ENCODE peak calls at places on chromosome 18, in seven cellular contexts. One of them, this sample, is unnamed.

GRCh38 chr18:47748093-47748796 is 182.2 kb downstream of the SMAD2 start:
- DNase-seq in K562: no peak
- DNase-seq in SK-N-SH: no peak
- DNase-seq in H1: no peak
- DNase-seq in GM12878: no peak
- DNase-seq in GM12892: no peak
- DNase-seq in HepG2: no peak
- DNase-seq in this sample: no peak

GRCh38 chr18:5975111-5975622 is 79.8 kb upstream of the TMEM200C start:
- DNase-seq in K562: no peak
- DNase-seq in SK-N-SH: no peak
- DNase-seq in H1: no peak
- DNase-seq in GM12878: peak
- DNase-seq in GM12892: no peak
- DNase-seq in HepG2: no peak
- DNase-seq in this sample: peak

GRCh38 chr18:36281941-36282340 is 15.6 kb upstream of the FHOD3 start:
- DNase-seq in K562: no peak
- DNase-seq in SK-N-SH: no peak
- DNase-seq in H1: no peak
- DNase-seq in GM12878: no peak
- DNase-seq in GM12892: no peak
- DNase-seq in HepG2: no peak
- DNase-seq in this sample: no peak

GRCh38 chr18:31998880-31999279 is 19.7 kb upstream of the RNF125 start:
- DNase-seq in K562: no peak
- DNase-seq in SK-N-SH: no peak
- DNase-seq in H1: no peak
- DNase-seq in GM12878: no peak
- DNase-seq in GM12892: no peak
- DNase-seq in HepG2: no peak
- DNase-seq in this sample: no peak

GRCh38 chr18:11324510-11324909 is 175.1 kb upstream of the PIEZO2 start:
- DNase-seq in K562: no peak
- DNase-seq in SK-N-SH: no peak
- DNase-seq in H1: no peak
- DNase-seq in GM12878: no peak
- DNase-seq in GM12892: no peak
- DNase-seq in HepG2: no peak
- DNase-seq in this sample: no peak

GRCh38 chr18:7032537-7032936 is 85.1 kb downstream of the LAMA1 start:
- DNase-seq in K562: no peak
- DNase-seq in SK-N-SH: no peak
- DNase-seq in H1: no peak
- DNase-seq in GM12878: no peak
- DNase-seq in GM12892: no peak
- DNase-seq in HepG2: no peak
- DNase-seq in this sample: no peak

GRCh38 chr18:55783921-55784320 is 195.9 kb upstream of the TCF4 start:
- DNase-seq in K562: no peak
- DNase-seq in SK-N-SH: no peak
- DNase-seq in H1: no peak
- DNase-seq in GM12878: no peak
- DNase-seq in GM12892: no peak
- DNase-seq in HepG2: no peak
- DNase-seq in this sample: no peak

GRCh38 chr18:77101410-77102245 is 31.0 kb downstream of the MBP start:
- DNase-seq in K562: no peak
- DNase-seq in SK-N-SH: peak
- DNase-seq in H1: no peak
- DNase-seq in GM12878: peak
- DNase-seq in GM12892: no peak
- DNase-seq in HepG2: no peak
- DNase-seq in this sample: no peak

GRCh38 chr18:67151366-67151765 is 365.2 kb downstream of the DSEL start:
- DNase-seq in K562: no peak
- DNase-seq in SK-N-SH: no peak
- DNase-seq in H1: no peak
- DNase-seq in GM12878: no peak
- DNase-seq in GM12892: no peak
- DNase-seq in HepG2: no peak
- DNase-seq in this sample: no peak

GRCh38 chr18:34322365-34323289 is 97.9 kb upstream of the NOL4 start:
- DNase-seq in K562: no peak
- DNase-seq in SK-N-SH: peak
- DNase-seq in H1: no peak
- DNase-seq in GM12878: peak
- DNase-seq in GM12892: no peak
- DNase-seq in HepG2: peak
- DNase-seq in this sample: no peak

GRCh38 chr18:21914739-21915319 is 174.2 kb downstream of the MIB1 start:
- DNase-seq in K562: peak
- DNase-seq in SK-N-SH: peak
- DNase-seq in H1: no peak
- DNase-seq in GM12878: no peak
- DNase-seq in GM12892: no peak
- DNase-seq in HepG2: peak
- DNase-seq in this sample: no peak

GRCh38 chr18:58858591-58859468 is 5.8 kb upstream of the ZNF532 start:
- DNase-seq in K562: no peak
- DNase-seq in SK-N-SH: no peak
- DNase-seq in H1: no peak
- DNase-seq in GM12878: no peak
- DNase-seq in GM12892: no peak
- DNase-seq in HepG2: no peak
- DNase-seq in this sample: no peak

GRCh38 chr18:58004317-58004716 is 39.7 kb upstream of the NEDD4L start:
- DNase-seq in K562: no peak
- DNase-seq in SK-N-SH: no peak
- DNase-seq in H1: no peak
- DNase-seq in GM12878: no peak
- DNase-seq in GM12892: no peak
- DNase-seq in HepG2: peak
- DNase-seq in this sample: no peak

GRCh38 chr18:79545255-79545654 is 134.3 kb upstream of the CTDP1 start:
- DNase-seq in K562: no peak
- DNase-seq in SK-N-SH: no peak
- DNase-seq in H1: no peak
- DNase-seq in GM12878: no peak
- DNase-seq in GM12892: no peak
- DNase-seq in HepG2: no peak
- DNase-seq in this sample: no peak

GRCh38 chr18:68568364-68568763 is 146.5 kb downstream of the TMX3 start:
- DNase-seq in K562: no peak
- DNase-seq in SK-N-SH: no peak
- DNase-seq in H1: no peak
- DNase-seq in GM12878: no peak
- DNase-seq in GM12892: no peak
- DNase-seq in HepG2: no peak
- DNase-seq in this sample: no peak

GRCh38 chr18:68456985-68457384 is 257.9 kb downstream of the TMX3 start:
- DNase-seq in K562: no peak
- DNase-seq in SK-N-SH: no peak
- DNase-seq in H1: no peak
- DNase-seq in GM12878: no peak
- DNase-seq in GM12892: no peak
- DNase-seq in HepG2: peak
- DNase-seq in this sample: no peak

GRCh38 chr18:59343916-59344315 is 15.1 kb downstream of the LMAN1 start:
- DNase-seq in K562: no peak
- DNase-seq in SK-N-SH: no peak
- DNase-seq in H1: no peak
- DNase-seq in GM12878: no peak
- DNase-seq in GM12892: no peak
- DNase-seq in HepG2: no peak
- DNase-seq in this sample: no peak

GRCh38 chr18:32158108-32158624 is 31.7 kb upstream of the MEP1B start:
- DNase-seq in K562: peak
- DNase-seq in SK-N-SH: peak
- DNase-seq in H1: peak
- DNase-seq in GM12878: peak
- DNase-seq in GM12892: peak
- DNase-seq in HepG2: peak
- DNase-seq in this sample: peak

GRCh38 chr18:59219672-59220163 is at the start of gene GRP:
- DNase-seq in K562: no peak
- DNase-seq in SK-N-SH: peak
- DNase-seq in H1: no peak
- DNase-seq in GM12878: no peak
- DNase-seq in GM12892: no peak
- DNase-seq in HepG2: no peak
- DNase-seq in this sample: no peak

GRCh38 chr18:13370995-13371625 is 152.6 kb downstream of the LDLRAD4 start:
- DNase-seq in K562: no peak
- DNase-seq in SK-N-SH: no peak
- DNase-seq in H1: no peak
- DNase-seq in GM12878: no peak
- DNase-seq in GM12892: no peak
- DNase-seq in HepG2: no peak
- DNase-seq in this sample: no peak

GRCh38 chr18:70024088-70024487 is 76.4 kb upstream of the CD226 start:
- DNase-seq in K562: peak
- DNase-seq in SK-N-SH: no peak
- DNase-seq in H1: no peak
- DNase-seq in GM12878: no peak
- DNase-seq in GM12892: no peak
- DNase-seq in HepG2: no peak
- DNase-seq in this sample: no peak

GRCh38 chr18:26397019-26397418 is 151.3 kb downstream of the KCTD1 start:
- DNase-seq in K562: no peak
- DNase-seq in SK-N-SH: no peak
- DNase-seq in H1: no peak
- DNase-seq in GM12878: no peak
- DNase-seq in GM12892: no peak
- DNase-seq in HepG2: no peak
- DNase-seq in this sample: no peak

GRCh38 chr18:1047406-1047805 is 142.7 kb downstream of the ADCYAP1 start:
- DNase-seq in K562: no peak
- DNase-seq in SK-N-SH: no peak
- DNase-seq in H1: no peak
- DNase-seq in GM12878: no peak
- DNase-seq in GM12892: no peak
- DNase-seq in HepG2: no peak
- DNase-seq in this sample: no peak

GRCh38 chr18:75211721-75212625 is 1.4 kb downstream of the TSHZ1 start:
- DNase-seq in K562: peak
- DNase-seq in SK-N-SH: peak
- DNase-seq in H1: no peak
- DNase-seq in GM12878: no peak
- DNase-seq in GM12892: no peak
- DNase-seq in HepG2: peak
- DNase-seq in this sample: no peak

GRCh38 chr18:887716-888115 is 17.0 kb upstream of the ADCYAP1 start:
- DNase-seq in K562: no peak
- DNase-seq in SK-N-SH: no peak
- DNase-seq in H1: no peak
- DNase-seq in GM12878: no peak
- DNase-seq in GM12892: no peak
- DNase-seq in HepG2: no peak
- DNase-seq in this sample: no peak

GRCh38 chr18:77481541-77481940 is 231.9 kb downstream of the GALR1 start:
- DNase-seq in K562: no peak
- DNase-seq in SK-N-SH: no peak
- DNase-seq in H1: no peak
- DNase-seq in GM12878: no peak
- DNase-seq in GM12892: no peak
- DNase-seq in HepG2: no peak
- DNase-seq in this sample: no peak

GRCh38 chr18:23106575-23106974 is 28.7 kb upstream of the CABLES1 start:
- DNase-seq in K562: no peak
- DNase-seq in SK-N-SH: no peak
- DNase-seq in H1: no peak
- DNase-seq in GM12878: no peak
- DNase-seq in GM12892: no peak
- DNase-seq in HepG2: peak
- DNase-seq in this sample: no peak
- TF ChIP-seq TAF1 in K562: no peak
- TF ChIP-seq TAF1 in SK-N-SH: no peak
- TF ChIP-seq TAF1 in H1: no peak
- TF ChIP-seq TAF1 in GM12878: no peak
- TF ChIP-seq TAF1 in GM12892: no peak
- TF ChIP-seq TAF1 in HepG2: no peak
- TF ChIP-seq TAF1 in this sample: no peak

GRCh38 chr18:25164837-25165791 is 186.9 kb downstream of the ZNF521 start:
- DNase-seq in K562: no peak
- DNase-seq in SK-N-SH: no peak
- DNase-seq in H1: no peak
- DNase-seq in GM12878: no peak
- DNase-seq in GM12892: peak
- DNase-seq in HepG2: peak
- DNase-seq in this sample: peak

GRCh38 chr18:25170402-25170801 is 181.6 kb downstream of the ZNF521 start:
- DNase-seq in K562: no peak
- DNase-seq in SK-N-SH: no peak
- DNase-seq in H1: no peak
- DNase-seq in GM12878: no peak
- DNase-seq in GM12892: no peak
- DNase-seq in HepG2: no peak
- DNase-seq in this sample: no peak

GRCh38 chr18:25166113-25166512 is 185.9 kb downstream of the ZNF521 start:
- DNase-seq in K562: no peak
- DNase-seq in SK-N-SH: no peak
- DNase-seq in H1: no peak
- DNase-seq in GM12878: no peak
- DNase-seq in GM12892: no peak
- DNase-seq in HepG2: no peak
- DNase-seq in this sample: no peak

GRCh38 chr18:25169701-25170100 is 182.3 kb downstream of the ZNF521 start:
- DNase-seq in K562: no peak
- DNase-seq in SK-N-SH: no peak
- DNase-seq in H1: no peak
- DNase-seq in GM12878: no peak
- DNase-seq in GM12892: no peak
- DNase-seq in HepG2: no peak
- DNase-seq in this sample: no peak

GRCh38 chr18:25168011-25168410 is 184.0 kb downstream of the ZNF521 start:
- DNase-seq in K562: no peak
- DNase-seq in SK-N-SH: no peak
- DNase-seq in H1: no peak
- DNase-seq in GM12878: no peak
- DNase-seq in GM12892: no peak
- DNase-seq in HepG2: no peak
- DNase-seq in this sample: no peak
- TF ChIP-seq POLR2AphosphoS5 in K562: no peak
- TF ChIP-seq POLR2AphosphoS5 in SK-N-SH: no peak
- TF ChIP-seq POLR2AphosphoS5 in H1: no peak
- TF ChIP-seq POLR2AphosphoS5 in GM12878: no peak
- TF ChIP-seq POLR2AphosphoS5 in GM12892: no peak
- TF ChIP-seq POLR2AphosphoS5 in HepG2: no peak
- TF ChIP-seq POLR2AphosphoS5 in this sample: no peak

GRCh38 chr18:49565656-49566055 is 3.8 kb downstream of the LIPG start:
- DNase-seq in K562: no peak
- DNase-seq in SK-N-SH: peak
- DNase-seq in H1: no peak
- DNase-seq in GM12878: no peak
- DNase-seq in GM12892: no peak
- DNase-seq in HepG2: no peak
- DNase-seq in this sample: no peak
- TF ChIP-seq TAF1 in K562: no peak
- TF ChIP-seq TAF1 in SK-N-SH: no peak
- TF ChIP-seq TAF1 in H1: no peak
- TF ChIP-seq TAF1 in GM12878: no peak
- TF ChIP-seq TAF1 in GM12892: no peak
- TF ChIP-seq TAF1 in HepG2: no peak
- TF ChIP-seq TAF1 in this sample: no peak

GRCh38 chr18:44651453-44651852 is 29.2 kb upstream of the SETBP1 start:
- DNase-seq in K562: peak
- DNase-seq in SK-N-SH: no peak
- DNase-seq in H1: no peak
- DNase-seq in GM12878: no peak
- DNase-seq in GM12892: no peak
- DNase-seq in HepG2: no peak
- DNase-seq in this sample: no peak
- TF ChIP-seq POLR2AphosphoS5 in K562: no peak
- TF ChIP-seq POLR2AphosphoS5 in SK-N-SH: no peak
- TF ChIP-seq POLR2AphosphoS5 in H1: no peak
- TF ChIP-seq POLR2AphosphoS5 in GM12878: no peak
- TF ChIP-seq POLR2AphosphoS5 in GM12892: no peak
- TF ChIP-seq POLR2AphosphoS5 in HepG2: no peak
- TF ChIP-seq POLR2AphosphoS5 in this sample: no peak